ENCODE peak calls at places on chromosomes 12 and 14, in six cellular contexts. K, M, N, I, D and L are unnamed samples.

GRCh38 chr12:95169368-95169767 is 47.9 kb downstream of the FGD6 start:
- DNase-seq in K (no peak), M (no peak), N (no peak), I (peak), D (peak), L (peak)

GRCh38 chr12:17992002-17992656 is 97.9 kb downstream of the RERGL start:
- DNase-seq in K (no peak), M (no peak), N (no peak), I (peak), D (peak), L (peak)

GRCh38 chr12:108609535-108610335 is 11.9 kb upstream of the TMEM119 start:
- DNase-seq in K (peak), M (no peak), N (no peak), I (peak), D (no peak), L (no peak)

GRCh38 chr12:74980510-74980909 is 229.1 kb downstream of the KCNC2 start:
- DNase-seq in K (no peak), M (no peak), N (no peak), I (no peak), D (peak), L (no peak)

GRCh38 chr12:107079172-107080011 is 14.0 kb downstream of the CRY1 start:
- DNase-seq in K (no peak), M (no peak), N (no peak), I (no peak), D (peak), L (peak)

GRCh38 chr12:9741726-9742125 is 8.8 kb upstream of the CLECL1 start:
- DNase-seq in K (no peak), M (no peak), N (no peak), I (no peak), D (no peak), L (no peak)

GRCh38 chr14:70514168-70515069 is 20.4 kb downstream of the ADAM20 start:
- DNase-seq in K (no peak), M (no peak), N (no peak), I (no peak), D (no peak), L (no peak)

GRCh38 chr14:56422703-56423213 is 156.8 kb upstream of the TMEM260 start:
- DNase-seq in K (peak), M (peak), N (peak), I (peak), D (peak), L (peak)

GRCh38 chr14:53412819-53413664 is 259.9 kb upstream of the DDHD1 start:
- DNase-seq in K (no peak), M (no peak), N (no peak), I (no peak), D (peak), L (peak)

GRCh38 chr14:39467889-39468524 is 35.8 kb upstream of the FBXO33 start:
- DNase-seq in K (no peak), M (no peak), N (peak), I (peak), D (peak), L (peak)

GRCh38 chr12:86122846-86123468 is 133.2 kb downstream of the MGAT4C start:
- DNase-seq in K (no peak), M (no peak), N (no peak), I (no peak), D (no peak), L (peak)

GRCh38 chr12:127270193-127270592 is 996.8 kb upstream of the TMEM132C start:
- DNase-seq in K (no peak), M (no peak), N (no peak), I (peak), D (peak), L (peak)

GRCh38 chr12:41795910-41796309 is 348.8 kb downstream of the GXYLT1 start:
- DNase-seq in K (no peak), M (no peak), N (peak), I (no peak), D (peak), L (no peak)

GRCh38 chr12:19075711-19076340 is 53.7 kb upstream of the PLEKHA5 start:
- DNase-seq in K (no peak), M (no peak), N (no peak), I (no peak), D (no peak), L (no peak)

GRCh38 chr12:105968025-105968424 is 170.7 kb downstream of the NUAK1 start:
- DNase-seq in K (no peak), M (no peak), N (no peak), I (no peak), D (no peak), L (no peak)

GRCh38 chr12:1972260-1972659 is 32.0 kb downstream of the DCP1B start:
- DNase-seq in K (no peak), M (no peak), N (no peak), I (peak), D (no peak), L (peak)

GRCh38 chr12:130993759-130994670 is 40.3 kb downstream of the ADGRD1 start:
- DNase-seq in K (peak), M (no peak), N (no peak), I (no peak), D (peak), L (no peak)

GRCh38 chr14:53228966-53229365 is 75.8 kb upstream of the DDHD1 start:
- DNase-seq in K (no peak), M (no peak), N (no peak), I (no peak), D (no peak), L (no peak)

GRCh38 chr12:13586361-13586760 is 389.8 kb downstream of the EMP1 start:
- DNase-seq in K (no peak), M (no peak), N (no peak), I (no peak), D (no peak), L (no peak)

GRCh38 chr12:8493084-8493483 is 20.2 kb upstream of the CLEC4D start:
- DNase-seq in K (no peak), M (no peak), N (no peak), I (no peak), D (no peak), L (no peak)

GRCh38 chr14:43665570-43666267 is 841.4 kb downstream of the FSCB start:
- DNase-seq in K (no peak), M (no peak), N (no peak), I (no peak), D (no peak), L (no peak)

GRCh38 chr12:99768758-99769157 is 121.2 kb downstream of the GARIN6 start:
- DNase-seq in K (no peak), M (no peak), N (no peak), I (no peak), D (no peak), L (no peak)

GRCh38 chr14:104431929-104432541 is 147.5 kb upstream of the C14orf180 start:
- DNase-seq in K (no peak), M (no peak), N (no peak), I (no peak), D (no peak), L (no peak)

GRCh38 chr12:12254549-12254948 is 12.3 kb downstream of the LRP6 start:
- DNase-seq in K (no peak), M (no peak), N (no peak), I (no peak), D (no peak), L (no peak)

GRCh38 chr12:104974626-104975290 is 11.4 kb upstream of the NOPCHAP1 start:
- DNase-seq in K (no peak), M (no peak), N (no peak), I (no peak), D (no peak), L (peak)

GRCh38 chr12:93127582-93128331 is 198.7 kb upstream of the EEA1 start:
- DNase-seq in K (peak), M (no peak), N (no peak), I (peak), D (peak), L (peak)

DNA sequence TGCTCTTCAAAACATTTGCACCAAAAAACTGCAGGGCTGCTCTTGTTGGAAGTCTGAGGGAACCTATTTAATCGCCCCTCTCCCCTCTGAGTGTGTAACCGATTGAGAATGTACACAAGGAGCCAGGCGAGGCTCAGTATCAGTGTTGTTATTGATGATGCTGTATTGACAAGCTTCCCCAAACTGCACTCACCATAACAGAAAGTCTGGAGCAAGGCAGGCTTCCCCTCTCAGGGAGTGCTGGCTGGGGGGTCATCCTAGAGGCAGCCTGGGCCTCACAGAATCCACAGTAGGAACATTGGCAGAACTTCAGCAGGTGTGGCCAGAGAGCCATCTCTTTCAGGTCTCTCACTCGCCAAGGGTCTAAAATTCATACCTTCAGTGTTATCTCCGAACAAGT is 58.1 kb upstream of the TUNAR start:
- DNase-seq in K (no peak), M (no peak), N (no peak), I (no peak), D (no peak), L (no peak)
- H3K4me3 ChIP-seq in K (no peak), M (no peak), N (no peak), I (no peak), D (no peak), L (no peak)

GRCh38 chr12:15230751-15231150 is 9.5 kb upstream of the RERG start:
- DNase-seq in K (no peak), M (no peak), N (no peak), I (no peak), D (no peak), L (no peak)
- H3K4me3 ChIP-seq in K (no peak), M (no peak), N (no peak), I (no peak), D (no peak), L (no peak)

DNA sequence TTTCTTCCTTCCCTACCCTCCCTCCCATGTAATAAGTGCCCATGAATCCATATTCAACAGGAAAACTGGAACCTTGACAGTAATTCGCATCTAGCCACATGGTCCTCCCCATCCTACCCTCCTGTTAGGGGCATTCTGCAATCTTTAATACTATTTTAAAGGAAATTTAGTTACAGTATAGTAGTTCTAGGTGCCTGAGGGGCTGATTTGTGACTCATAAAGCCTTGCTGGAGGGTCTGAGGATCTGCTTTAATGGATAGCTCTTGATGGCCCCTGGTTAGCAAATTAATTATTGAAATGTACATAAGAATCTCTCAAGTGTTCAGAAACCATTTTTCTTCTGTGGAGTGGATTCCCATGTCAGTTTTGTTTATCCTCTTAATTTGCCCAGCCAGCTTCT is 54.1 kb downstream of the ESRRB start:
- DNase-seq in K (no peak), M (no peak), N (no peak), I (no peak), D (no peak), L (no peak)
- H3K4me3 ChIP-seq in K (no peak), M (no peak), N (no peak), I (no peak), D (no peak), L (no peak)

GRCh38 chr12:4292266-4293063 is 18.9 kb downstream of the CCND2 start:
- DNase-seq in K (no peak), M (no peak), N (no peak), I (no peak), D (no peak), L (no peak)

GRCh38 chr12:4288296-4289019 is 14.9 kb downstream of the CCND2 start:
- DNase-seq in K (no peak), M (no peak), N (no peak), I (no peak), D (no peak), L (no peak)

GRCh38 chr12:4287325-4288290 is 14.0 kb downstream of the CCND2 start:
- DNase-seq in K (no peak), M (no peak), N (no peak), I (no peak), D (no peak), L (peak)

GRCh38 chr12:4289334-4289878 is 15.8 kb downstream of the CCND2 start:
- DNase-seq in K (no peak), M (no peak), N (no peak), I (no peak), D (no peak), L (no peak)

DNA sequence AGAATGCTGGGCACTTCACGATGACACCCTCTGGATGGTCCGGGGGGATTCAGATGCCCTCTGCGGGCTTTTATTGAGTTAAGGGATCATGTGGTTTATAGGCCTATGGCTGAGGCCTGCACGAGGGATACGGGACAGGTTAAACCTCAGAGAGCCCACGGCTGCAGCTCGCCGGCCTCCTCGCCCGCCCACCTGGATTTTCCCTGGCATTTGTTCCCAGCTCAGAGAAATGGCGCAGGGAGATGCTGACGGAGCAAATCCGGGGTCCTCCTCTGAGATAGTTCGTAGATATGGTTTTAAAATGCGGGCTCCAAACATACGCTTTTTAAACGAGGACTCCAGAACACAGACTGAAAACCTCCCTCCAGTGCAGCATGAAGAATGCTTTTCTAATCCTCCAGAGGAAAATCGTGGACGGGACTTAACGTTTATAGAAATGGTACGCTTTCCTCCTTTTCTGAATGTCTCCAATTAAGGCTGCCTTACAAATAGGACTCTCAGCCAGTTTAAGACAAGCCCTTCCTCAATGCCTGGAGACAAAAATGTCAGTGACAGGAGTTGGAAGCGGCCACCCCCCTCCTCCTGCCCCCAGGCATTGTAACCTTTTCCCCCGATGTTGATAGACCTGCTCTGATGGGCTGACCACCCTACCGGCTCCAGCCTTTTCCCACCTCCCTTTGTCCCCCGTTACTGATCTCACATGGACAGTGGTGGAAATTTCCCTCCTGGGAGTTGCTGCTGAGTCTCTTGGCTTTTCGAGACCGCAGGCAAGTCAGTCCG is 16.6 kb downstream of the CCND2 start:
- DNase-seq in K (no peak), M (no peak), N (no peak), I (no peak), D (no peak), L (no peak)
- H3K4me3 ChIP-seq in K (peak), M (no peak), N (no peak), I (no peak), D (no peak), L (no peak)

GRCh38 chr12:45200497-45201043 is 15.3 kb upstream of the ANO6 start:
- DNase-seq in K (no peak), M (no peak), N (no peak), I (no peak), D (no peak), L (peak)
- H3K4me3 ChIP-seq in K (no peak), M (no peak), N (no peak), I (no peak), D (no peak), L (no peak)

GRCh38 chr12:133181238-133181959 is at the start of gene ZNF268:
- DNase-seq in K (peak), M (peak), N (peak), I (peak), D (peak), L (peak)

GRCh38 chr12:133174901-133175300 is 6.4 kb upstream of the ZNF268 start:
- DNase-seq in K (no peak), M (no peak), N (no peak), I (no peak), D (no peak), L (no peak)

DNA sequence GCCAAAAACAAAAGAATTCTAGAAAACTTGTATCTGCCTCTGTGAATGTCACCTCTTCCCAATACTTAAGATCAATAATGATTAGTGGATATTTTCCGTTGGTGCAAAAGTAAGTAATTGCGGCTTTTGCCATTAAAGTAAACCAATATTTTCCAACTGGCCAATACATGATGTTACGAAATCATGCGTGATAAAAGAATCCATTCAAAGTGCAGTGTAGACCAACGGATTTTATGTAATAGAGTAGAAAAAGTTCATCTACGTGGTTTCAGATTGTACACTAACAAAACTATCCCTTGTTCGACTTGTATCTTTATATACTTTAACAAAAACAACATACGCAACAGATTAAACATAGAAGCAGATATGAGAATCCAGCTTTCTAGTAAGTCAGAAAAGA is 626 bp upstream of the ZNF268 start:
- DNase-seq in K (no peak), M (no peak), N (no peak), I (no peak), D (no peak), L (no peak)
- H3K4me3 ChIP-seq in K (peak), M (peak), N (no peak), I (no peak), D (peak), L (no peak)

GRCh38 chr12:53989227-53990113 is 4.5 kb downstream of the HOXC10 start:
- DNase-seq in K (no peak), M (no peak), N (no peak), I (no peak), D (peak), L (peak)

GRCh38 chr12:53987748-53988147 is 2.8 kb downstream of the HOXC10 start:
- DNase-seq in K (no peak), M (no peak), N (no peak), I (no peak), D (no peak), L (no peak)

GRCh38 chr12:53986686-53987180 is 1.8 kb downstream of the HOXC10 start:
- DNase-seq in K (no peak), M (no peak), N (no peak), I (no peak), D (no peak), L (no peak)

GRCh38 chr12:53990311-53991076 is 5.5 kb downstream of the HOXC10 start:
- DNase-seq in K (no peak), M (no peak), N (no peak), I (no peak), D (no peak), L (no peak)

GRCh38 chr12:53988519-53989226 is 3.7 kb downstream of the HOXC10 start:
- DNase-seq in K (no peak), M (no peak), N (no peak), I (no peak), D (no peak), L (no peak)
- H3K4me3 ChIP-seq in K (no peak), M (no peak), N (no peak), I (no peak), D (no peak), L (no peak)

DNA sequence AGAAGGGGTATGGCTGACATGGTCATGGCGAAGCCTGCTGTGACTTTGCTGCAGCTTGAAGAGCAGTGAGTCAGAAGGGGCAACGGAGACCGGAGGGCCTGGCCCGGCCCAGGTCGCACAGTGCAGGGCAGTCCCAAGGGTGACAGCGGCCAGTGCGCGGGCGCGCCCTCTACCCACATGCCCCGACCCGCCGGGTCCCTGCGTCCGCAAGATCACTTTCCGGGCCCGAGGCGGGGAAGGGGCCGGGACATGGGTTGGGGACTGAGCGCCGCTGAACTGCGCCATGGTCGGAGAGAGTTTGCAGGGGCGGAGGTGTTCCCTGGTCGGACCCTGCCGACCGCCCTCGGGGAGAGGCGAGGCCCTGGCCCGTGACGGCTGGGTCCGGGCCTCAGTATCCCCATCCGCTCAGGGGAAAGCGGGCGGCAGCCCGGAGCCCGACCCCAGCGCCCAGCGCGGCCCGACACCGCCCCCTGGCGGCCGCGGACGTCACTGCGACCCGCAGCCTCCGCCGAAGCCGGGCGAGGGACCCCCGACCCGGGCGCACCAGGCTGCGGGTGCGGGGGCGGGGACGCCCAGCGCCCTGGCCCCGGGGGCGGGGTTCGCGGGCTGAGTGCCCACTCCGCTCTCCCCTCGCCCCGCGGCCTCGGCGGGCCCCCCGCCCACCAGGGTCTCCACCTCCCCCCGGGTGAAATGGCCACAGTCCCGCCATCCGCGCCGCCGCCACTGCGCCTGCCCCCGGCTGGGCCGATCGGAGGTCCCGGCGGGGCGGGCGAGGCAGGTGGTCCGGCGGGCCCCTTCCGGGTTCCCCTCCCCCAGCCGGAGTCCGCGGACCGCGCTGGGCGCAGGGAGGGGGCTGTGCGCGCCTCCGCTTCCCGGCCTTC is 7.2 kb upstream of the ANKRD9 start:
- DNase-seq in K (peak), M (no peak), N (no peak), I (no peak), D (peak), L (peak)
- H3K4me3 ChIP-seq in K (peak), M (peak), N (peak), I (peak), D (peak), L (peak)

GRCh38 chr12:114672817-114673168 is 11.2 kb downstream of the TBX3 start:
- DNase-seq in K (no peak), M (no peak), N (no peak), I (no peak), D (no peak), L (no peak)

GRCh38 chr12:114671664-114672476 is 12.1 kb downstream of the TBX3 start:
- DNase-seq in K (no peak), M (no peak), N (no peak), I (no peak), D (no peak), L (no peak)

GRCh38 chr12:114669501-114670256 is 14.3 kb downstream of the TBX3 start:
- DNase-seq in K (no peak), M (no peak), N (no peak), I (no peak), D (no peak), L (no peak)

GRCh38 chr12:114670257-114670955 is 13.6 kb downstream of the TBX3 start:
- DNase-seq in K (no peak), M (no peak), N (no peak), I (no peak), D (no peak), L (no peak)

DNA sequence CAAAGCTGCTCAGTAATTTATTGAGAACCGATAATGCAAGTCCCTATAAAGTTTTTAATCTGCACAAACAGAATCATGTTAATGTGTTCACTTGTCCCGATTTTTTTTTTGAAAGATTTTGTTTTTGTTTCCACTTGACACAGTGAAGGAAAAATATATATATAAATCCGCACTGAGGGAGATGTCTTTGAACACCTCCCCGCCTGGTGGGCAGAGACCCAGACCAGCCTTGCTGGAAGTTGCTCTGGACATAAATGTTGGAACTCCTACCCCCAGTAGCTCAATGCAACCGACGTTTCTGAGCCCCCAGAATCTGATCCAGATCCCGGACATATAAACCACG is 12.7 kb downstream of the TBX3 start:
- DNase-seq in K (no peak), M (no peak), N (no peak), I (no peak), D (no peak), L (no peak)
- H3K4me3 ChIP-seq in K (peak), M (no peak), N (no peak), I (peak), D (no peak), L (no peak)